ENCODE peak calls at places on chromosomes 16 and 17, in four cellular contexts. D is effector memory CD4-positive, alpha-beta T cell; E is osteoblast; G is hepatocyte. Q is an unnamed sample. For H3K4me1, the result is how much of the 10 kb centered on the place peaks cover.

GRCh38 chr17:28901866-28902818 is 737 bp downstream of the DHRS13 start:
- DNase-seq in D (no peak), E (peak), G (peak), Q (peak)

GRCh38 chr16:1613728-1614225 is 1.6 kb downstream of the CRAMP1 start:
- DNase-seq in G (peak), E (peak), D (no peak), Q (peak)

GRCh38 chr16:79329163-79329521 is 271.4 kb downstream of the MAF start:
- DNase-seq in D (no peak), E (no peak), G (no peak), Q (no peak)

GRCh38 chr17:38349097-38349904 is 2.3 kb upstream of the SOCS7 start:
- DNase-seq in D (peak), G (peak), E (peak), Q (peak)

GRCh38 chr17:1485311-1485747 is 7.2 kb downstream of the MYO1C start:
- DNase-seq in G (peak), D (no peak), E (no peak), Q (peak)

GRCh38 chr17:52828621-52829020 is 670.1 kb upstream of the CA10 start:
- DNase-seq in G (no peak), E (peak), D (no peak), Q (no peak)

GRCh38 chr16:51154271-51155171 is 3.5 kb upstream of the SALL1 start:
- DNase-seq in D (no peak), E (no peak), G (peak), Q (no peak)

GRCh38 chr16:2819939-2820835 is 3.1 kb downstream of the PRSS21 start:
- DNase-seq in G (no peak), D (no peak), E (peak), Q (no peak)

GRCh38 chr16:13392341-13392740 is 490.9 kb downstream of the SHISA9 start:
- DNase-seq in D (no peak), E (no peak), G (no peak), Q (no peak)

GRCh38 chr17:27514595-27515413 is 58.6 kb downstream of the KSR1 start:
- DNase-seq in D (no peak), E (no peak), G (no peak), Q (no peak)

GRCh38 chr16:84183911-84184310 is 2.9 kb downstream of the TAF1C start:
- DNase-seq in G (no peak), E (peak), D (no peak), Q (peak)

GRCh38 chr16:85093705-85094104 is 18.6 kb downstream of the CIBAR2 start:
- DNase-seq in E (peak), D (no peak), G (no peak), Q (no peak)

GRCh38 chr16:11560701-11561439 is 25.8 kb downstream of the LITAF start:
- DNase-seq in G (peak), E (no peak), D (peak), Q (no peak)

GRCh38 chr16:2468142-2468724 is 2.9 kb upstream of the NTN3 start:
- DNase-seq in G (peak), E (peak), D (no peak), Q (peak)

GRCh38 chr17:59756236-59756818 is 48.9 kb downstream of the VMP1 start:
- DNase-seq in E (no peak), G (no peak), D (no peak), Q (peak)

GRCh38 chr17:58046230-58047094 is 36.8 kb upstream of the DYNLL2 start:
- DNase-seq in E (no peak), G (no peak), D (no peak), Q (peak)

GRCh38 chr17:51373489-51374194 is 113.3 kb downstream of the UTP18 start:
- DNase-seq in G (no peak), D (no peak), E (no peak), Q (no peak)

GRCh38 chr16:22302776-22303363 is 5.7 kb downstream of the POLR3E start:
- DNase-seq in G (no peak), D (no peak), E (peak), Q (no peak)

GRCh38 chr16:81996664-81997529 is 14.4 kb downstream of the SDR42E1 start:
- DNase-seq in D (no peak), G (peak), E (peak), Q (peak)

GRCh38 chr17:16872836-16873653 is 98.9 kb downstream of the TNFRSF13B start:
- DNase-seq in E (peak), G (peak), D (no peak), Q (peak)

GRCh38 chr16:75614247-75614897 is 8.7 kb downstream of the ADAT1 start:
- DNase-seq in D (no peak), E (no peak), G (no peak), Q (peak)

GRCh38 chr17:79031996-79032875 is 8.3 kb downstream of the C1QTNF1 start:
- DNase-seq in D (no peak), E (peak), G (no peak), Q (no peak)

GRCh38 chr17:79028496-79029326 is 4.7 kb downstream of the C1QTNF1 start:
- DNase-seq in E (peak), G (no peak), D (no peak), Q (peak)

GRCh38 chr17:79027925-79028491 is 4.0 kb downstream of the C1QTNF1 start:
- DNase-seq in D (no peak), E (peak), G (no peak), Q (peak)

GRCh38 chr17:79027274-79027924 is 3.4 kb downstream of the C1QTNF1 start:
- DNase-seq in G (peak), D (no peak), E (peak), Q (peak)

DNA sequence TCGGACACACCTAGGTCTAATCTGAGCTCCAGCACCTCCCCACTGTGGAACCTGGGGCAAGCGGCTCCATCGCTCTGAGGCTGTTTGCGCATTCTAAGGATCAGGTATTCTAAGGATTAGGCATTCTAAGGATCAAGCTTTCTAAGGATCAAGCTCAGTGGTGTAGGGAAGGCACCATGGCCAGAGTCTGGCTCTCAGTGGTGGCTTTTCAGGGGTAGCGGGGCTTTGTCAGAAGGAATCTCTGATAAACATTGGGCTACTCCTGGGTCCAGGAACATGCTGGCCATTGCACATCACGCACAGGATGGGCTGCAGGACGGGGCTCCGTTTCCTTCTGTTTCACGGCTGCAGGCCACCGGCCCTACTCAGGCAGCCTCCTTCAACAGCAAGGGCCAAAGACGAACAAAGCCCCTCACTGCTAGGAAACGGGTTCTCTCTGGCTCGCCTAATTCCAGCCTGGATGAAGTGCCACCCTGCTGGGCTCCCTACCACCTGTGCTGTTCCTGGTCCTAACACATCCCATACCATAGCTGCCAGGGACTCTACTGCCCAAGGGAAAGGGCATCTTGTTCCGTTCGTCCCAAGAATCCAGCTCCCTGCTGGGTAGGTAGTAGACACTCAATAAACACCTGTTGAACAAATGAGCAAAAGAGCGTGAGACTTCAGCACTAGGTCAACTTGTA is 5.5 kb downstream of the C1QTNF1 start:
- DNase-seq in D (no peak), E (peak), G (no peak), Q (no peak)
- H3K4me1 ChIP-seq in D (under half), E (under half), G (under half), Q (under half)

DNA sequence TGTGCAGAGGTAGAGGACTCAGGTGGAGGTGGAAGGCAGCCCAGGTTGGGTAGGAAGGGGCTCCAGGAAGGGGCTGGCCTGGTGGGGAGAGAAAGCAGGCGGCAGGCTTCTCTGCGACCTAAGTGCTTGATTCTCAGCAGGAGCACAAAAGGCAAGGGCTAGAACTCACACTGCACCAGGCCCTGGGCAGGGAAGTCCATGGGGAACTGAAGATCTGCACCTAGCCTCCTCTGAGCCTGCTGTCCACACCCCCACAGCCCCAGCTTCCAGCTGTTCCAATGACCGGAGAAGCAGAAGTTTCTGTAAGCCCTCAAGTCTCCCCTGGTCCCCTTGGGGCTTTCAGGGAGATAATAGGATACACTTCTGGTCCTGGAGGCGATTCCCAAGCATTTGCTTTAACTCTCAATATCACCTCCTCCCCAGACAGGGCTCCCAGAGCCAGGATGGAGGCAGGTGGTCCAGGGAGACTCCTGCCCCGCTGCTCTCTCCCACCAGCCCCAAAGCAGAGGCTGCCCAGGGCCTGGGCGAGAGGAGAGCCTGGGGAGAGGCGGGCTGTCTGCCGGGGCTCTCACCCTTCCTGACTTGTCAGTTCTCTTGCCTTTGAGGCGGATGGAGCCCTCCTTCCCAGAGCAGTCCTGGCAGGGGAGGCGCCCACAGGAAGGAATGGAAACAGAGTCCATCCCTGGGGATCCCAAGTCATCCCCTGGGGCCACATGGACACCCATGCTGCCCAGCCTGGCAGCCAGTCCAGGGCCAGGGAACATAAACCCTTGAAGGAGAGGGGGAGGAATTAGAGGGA is 126.1 kb downstream of the RBFOX3 start:
- DNase-seq in G (no peak), D (no peak), E (peak), Q (no peak)
- H3K4me1 ChIP-seq in G (under half), D (under half), E (under half), Q (under half)

GRCh38 chr17:18258356-18259038 is at the start of gene FLII:
- DNase-seq in D (peak), G (peak), E (peak), Q (peak)
- H3K4me1 ChIP-seq in D (under half), G (under half), E (under half), Q (under half)

DNA sequence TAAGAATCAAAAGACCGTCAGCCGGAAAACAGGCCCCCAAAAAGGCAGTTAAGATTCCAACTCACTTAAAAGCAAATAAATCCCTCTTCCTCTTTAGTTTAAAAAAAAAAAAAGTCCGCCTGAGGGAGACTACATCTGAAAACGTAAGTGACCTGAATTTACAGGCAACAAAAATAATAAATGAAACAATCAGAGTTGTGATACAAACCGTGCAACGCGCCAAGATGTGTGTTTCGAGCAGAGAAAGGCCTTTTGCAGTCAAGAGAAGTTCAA is 1.1 kb downstream of the KANSL1 start:
- DNase-seq in G (no peak), E (no peak), D (no peak), Q (no peak)
- H3K4me1 ChIP-seq in G (under half), E (under half), D (under half), Q (under half)

DNA sequence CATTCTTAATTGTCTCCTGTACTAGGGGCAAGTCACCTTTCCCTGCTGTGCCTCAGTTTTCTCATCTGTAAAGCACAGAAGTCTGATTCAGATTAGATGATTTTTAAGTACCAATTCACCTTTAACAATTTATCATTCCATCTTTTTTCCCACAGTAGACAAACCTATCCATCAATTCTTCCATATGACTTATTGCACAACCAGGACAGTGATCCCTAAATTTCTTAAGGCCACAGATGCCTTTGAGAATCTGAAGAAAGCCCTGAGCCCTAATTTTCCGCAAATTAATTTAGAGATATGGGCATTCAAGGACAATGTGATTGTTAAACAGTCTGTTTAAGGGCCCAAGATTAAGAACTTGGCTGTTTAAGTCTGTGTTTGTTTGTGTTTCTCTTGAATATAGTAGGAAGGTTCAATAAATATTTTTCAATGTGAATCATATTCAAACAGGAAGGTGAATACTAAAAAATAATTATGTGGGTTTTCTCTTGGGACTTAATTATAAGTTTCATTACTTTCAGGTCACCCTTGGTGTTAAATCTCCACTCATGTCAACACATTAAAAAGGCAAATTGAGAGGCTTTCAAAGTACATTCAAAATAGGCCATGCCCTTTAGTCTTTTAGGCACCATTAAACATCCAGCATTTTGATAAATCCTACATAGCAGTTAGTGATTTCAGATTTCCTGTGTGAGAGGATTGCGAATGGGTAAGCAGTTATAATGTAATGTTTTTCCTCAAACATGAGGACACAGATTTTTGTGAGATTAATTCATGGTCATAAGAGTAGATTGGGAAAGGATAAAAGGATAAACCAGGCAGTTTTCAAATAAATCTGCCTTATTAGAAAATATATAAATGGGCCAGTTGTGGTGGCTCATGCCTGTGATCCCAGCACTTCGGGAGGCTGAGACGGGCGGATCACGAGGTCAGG is 34.9 kb upstream of the MMD start:
- DNase-seq in D (no peak), G (no peak), E (no peak), Q (peak)
- H3K4me1 ChIP-seq in D (under half), G (under half), E (half or more), Q (half or more)

GRCh38 chr16:3856367-3857141 is 24.0 kb downstream of the CREBBP start:
- DNase-seq in E (no peak), D (no peak), G (no peak), Q (no peak)

GRCh38 chr16:3854740-3855139 is 25.8 kb downstream of the CREBBP start:
- DNase-seq in E (no peak), D (no peak), G (no peak), Q (no peak)

GRCh38 chr16:3858809-3859208 is 21.7 kb downstream of the CREBBP start:
- DNase-seq in D (no peak), G (no peak), E (no peak), Q (no peak)

GRCh38 chr16:3857189-3858013 is 23.1 kb downstream of the CREBBP start:
- DNase-seq in E (peak), D (no peak), G (peak), Q (peak)

GRCh38 chr16:3855142-3855541 is 25.4 kb downstream of the CREBBP start:
- DNase-seq in G (no peak), D (no peak), E (no peak), Q (no peak)
- H3K4me1 ChIP-seq in G (under half), D (under half), E (under half), Q (under half)

DNA sequence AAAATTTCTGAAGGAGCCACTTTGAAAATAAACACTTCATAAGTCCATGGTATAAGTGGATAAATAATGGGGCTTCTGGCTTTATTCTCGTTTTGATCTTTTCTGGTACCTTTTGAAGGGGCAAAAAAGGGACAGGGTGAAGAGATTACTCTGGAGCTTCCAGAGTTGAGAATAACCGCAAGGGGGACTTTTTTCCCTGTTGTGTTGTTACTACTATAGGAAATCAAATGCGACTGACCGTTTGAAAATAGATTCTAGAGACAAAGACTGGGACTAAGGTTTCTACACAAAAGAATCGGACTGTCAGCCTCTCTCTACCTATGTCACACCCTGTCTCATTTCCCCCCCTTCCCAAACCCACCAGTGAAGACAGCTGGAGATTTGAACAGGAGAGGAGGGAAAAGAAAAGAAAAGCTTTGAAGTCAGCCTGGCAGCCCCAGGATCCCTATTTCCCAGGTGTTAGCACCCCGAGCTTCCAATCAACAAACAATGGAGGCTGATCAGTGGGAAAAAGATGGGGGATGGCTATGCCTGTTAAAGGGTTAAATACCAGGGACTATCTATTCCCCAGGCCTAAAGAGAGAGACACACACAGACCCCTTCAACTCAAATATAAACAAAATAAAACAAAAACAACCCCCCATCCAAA is 8.3 kb downstream of the HOXB4 start:
- DNase-seq in E (no peak), D (no peak), G (no peak), Q (no peak)
- H3K4me1 ChIP-seq in E (under half), D (under half), G (under half), Q (under half)

Q was measured in GM23248.